ENCODE peak calls at places on chromosomes 7 and 10, in four cellular contexts. T is pancreas; B is aorta; R is CD4-positive, CD25-positive, alpha-beta regulatory T cell. L is an unnamed sample. For H3K36me3, the result is how much of the 10 kb centered on the place peaks cover.

GRCh38 chr7:35831208-35831607 is 30.4 kb downstream of the SEPTIN7 start:
- DNase-seq in T (no peak), B (no peak), R (no peak), L (no peak)

GRCh38 chr10:87659571-87660483 is at the start of gene PAPSS2:
- DNase-seq in T (peak), B (peak), R (peak), L (peak)

GRCh38 chr7:129923709-129924108 is 29.1 kb downstream of the UBE2H start:
- DNase-seq in T (no peak), B (no peak), R (no peak), L (no peak)

GRCh38 chr10:111131168-111131799 is 54.5 kb downstream of the ADRA2A start:
- DNase-seq in T (peak), B (no peak), R (no peak), L (no peak)

GRCh38 chr7:64877714-64878610 is 25.1 kb upstream of the ZNF273 start:
- DNase-seq in T (no peak), B (no peak), R (peak), L (no peak)

GRCh38 chr10:103845983-103846382 is 9.4 kb downstream of the SH3PXD2A start:
- DNase-seq in T (no peak), B (peak), R (peak), L (no peak)

GRCh38 chr7:118918556-118918955 is 694.1 kb downstream of the ANKRD7 start:
- DNase-seq in T (no peak), B (no peak), R (no peak), L (no peak)

GRCh38 chr10:29345893-29346175 is 57.0 kb downstream of the LYZL1 start:
- DNase-seq in T (no peak), B (no peak), R (no peak), L (no peak)

GRCh38 chr10:62437696-62438095 is 63.5 kb downstream of the ZNF365 start:
- DNase-seq in T (peak), B (no peak), R (peak), L (no peak)

GRCh38 chr7:43758029-43758860 is at the start of gene BLVRA:
- DNase-seq in T (peak), B (peak), R (peak), L (peak)

GRCh38 chr7:155644971-155645509 is 579 bp downstream of the RBM33 start:
- DNase-seq in T (no peak), B (no peak), R (peak), L (no peak)

GRCh38 chr7:142752376-142753225 is 3.3 kb downstream of the PRSS1 start:
- DNase-seq in T (peak), B (no peak), R (no peak), L (no peak)

GRCh38 chr7:108003591-108003935 is 602 bp upstream of the LAMB1 start:
- DNase-seq in T (no peak), B (no peak), R (no peak), L (no peak)

GRCh38 chr10:132518572-132519381 is 18.8 kb upstream of the INPP5A start:
- DNase-seq in T (peak), B (no peak), R (no peak), L (peak)

GRCh38 chr10:106973301-106973700 is 191.2 kb downstream of the SORCS1 start:
- DNase-seq in T (no peak), B (no peak), R (no peak), L (peak)

GRCh38 chr10:13712799-13713581 is 126.2 kb downstream of the PRPF18 start:
- DNase-seq in T (no peak), B (peak), R (peak), L (no peak)

GRCh38 chr10:7308826-7309225 is 102.0 kb downstream of the SFMBT2 start:
- DNase-seq in T (no peak), B (no peak), R (no peak), L (no peak)
- H3K36me3 ChIP-seq in T (under half), B (under half), R (under half), L (under half)

DNA sequence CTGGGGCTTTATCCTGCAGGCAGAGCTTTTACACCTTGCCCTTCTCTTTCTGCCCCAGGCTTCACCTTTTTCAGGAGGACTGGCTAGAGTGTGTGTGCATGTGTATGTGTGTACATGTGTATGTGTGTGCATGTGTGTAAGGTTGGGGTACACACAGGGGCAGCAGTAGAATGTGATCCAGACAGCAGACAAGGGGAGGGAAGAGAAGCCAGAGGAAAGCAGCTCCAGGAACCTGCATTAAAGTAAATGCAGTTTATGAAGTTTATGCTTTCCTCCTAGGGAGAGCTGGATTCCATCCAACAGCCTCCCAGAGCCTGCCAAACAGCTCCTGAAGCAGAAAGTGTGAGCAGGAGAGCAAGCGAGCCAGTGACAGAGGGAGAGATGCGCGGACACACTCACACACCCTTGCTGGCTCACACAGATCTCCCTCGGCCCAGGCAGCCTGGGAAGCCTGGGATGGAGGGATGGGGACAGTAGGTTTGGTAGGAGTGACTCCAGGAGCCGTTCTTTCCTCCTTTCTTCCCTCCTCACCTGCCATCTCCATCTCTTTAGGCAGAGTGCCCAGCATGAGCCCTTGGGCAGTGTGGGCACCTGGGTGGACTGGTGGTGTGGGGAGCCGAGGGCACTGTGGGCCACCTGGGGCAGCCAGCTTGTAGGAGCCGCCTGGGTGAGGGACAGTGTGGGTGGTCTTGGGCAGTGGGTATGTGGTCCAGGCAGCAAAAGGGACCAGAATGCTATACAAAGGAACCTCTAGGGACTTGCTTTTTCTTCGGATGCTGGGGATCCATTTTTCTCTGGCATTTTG is 46.1 kb downstream of the PAX2 start:
- DNase-seq in T (no peak), B (no peak), R (no peak), L (no peak)
- H3K36me3 ChIP-seq in T (under half), B (under half), R (under half), L (under half)

DNA sequence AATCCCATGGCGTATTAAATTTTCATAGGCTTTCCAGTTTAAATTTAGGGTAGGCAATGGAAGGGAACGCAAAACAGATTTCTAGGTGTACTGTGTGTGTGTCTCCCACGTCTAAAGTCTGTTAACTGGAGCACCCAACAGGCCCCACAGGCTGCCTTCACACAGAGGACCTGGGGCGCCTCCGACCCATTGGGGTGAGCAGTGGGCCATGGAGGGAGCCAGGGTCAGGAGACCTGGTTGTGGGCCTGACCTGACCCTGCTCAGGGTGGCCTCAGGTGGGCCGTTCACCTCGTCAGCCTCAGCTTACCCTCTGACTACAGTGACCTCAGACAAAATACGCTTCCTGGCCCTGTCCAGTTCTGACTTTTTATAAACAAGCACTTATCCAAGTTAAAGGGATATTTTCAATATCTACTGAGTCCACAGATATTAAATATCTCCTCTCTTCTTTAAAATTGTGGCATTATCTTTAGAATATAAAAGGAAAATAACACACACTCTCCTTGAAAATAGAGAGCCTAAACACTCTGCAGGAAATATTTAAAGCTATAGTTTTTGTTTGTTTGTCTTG is 159.6 kb downstream of the EGFR start:
- DNase-seq in T (no peak), B (no peak), R (no peak), L (no peak)
- H3K36me3 ChIP-seq in T (under half), B (under half), R (under half), L (under half)

GRCh38 chr10:92627845-92628480 is 35.0 kb downstream of the KIF11 start:
- DNase-seq in T (no peak), B (no peak), R (no peak), L (no peak)

GRCh38 chr10:92629945-92630344 is 37.0 kb downstream of the KIF11 start:
- DNase-seq in T (no peak), B (no peak), R (no peak), L (no peak)
- H3K36me3 ChIP-seq in T (under half), B (under half), R (under half), L (under half)

DNA sequence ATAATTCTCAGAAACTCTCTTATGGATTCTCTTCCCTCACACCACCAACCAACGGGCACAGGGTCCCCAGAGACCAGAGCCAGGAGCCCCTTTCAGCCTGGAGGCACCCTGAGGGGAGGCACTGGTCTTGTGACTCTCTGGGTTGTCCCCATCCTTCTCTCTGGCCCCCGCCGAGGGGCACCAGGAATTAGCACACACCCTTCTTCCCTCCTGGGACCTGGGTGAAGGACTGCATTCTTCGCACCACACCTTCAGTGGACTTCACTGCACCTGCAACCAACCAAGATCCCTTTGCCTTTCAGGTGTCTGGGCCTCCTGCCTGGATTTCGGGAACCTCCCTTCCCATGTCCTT is 22.1 kb downstream of the PLAC9 start:
- DNase-seq in T (no peak), B (peak), R (no peak), L (no peak)
- H3K36me3 ChIP-seq in T (under half), B (under half), R (half or more), L (under half)

GRCh38 chr10:49465717-49466116 is 69.8 kb upstream of the DRGX start:
- DNase-seq in T (no peak), B (no peak), R (no peak), L (no peak)
- H3K36me3 ChIP-seq in T (under half), B (under half), R (half or more), L (under half)

DNA sequence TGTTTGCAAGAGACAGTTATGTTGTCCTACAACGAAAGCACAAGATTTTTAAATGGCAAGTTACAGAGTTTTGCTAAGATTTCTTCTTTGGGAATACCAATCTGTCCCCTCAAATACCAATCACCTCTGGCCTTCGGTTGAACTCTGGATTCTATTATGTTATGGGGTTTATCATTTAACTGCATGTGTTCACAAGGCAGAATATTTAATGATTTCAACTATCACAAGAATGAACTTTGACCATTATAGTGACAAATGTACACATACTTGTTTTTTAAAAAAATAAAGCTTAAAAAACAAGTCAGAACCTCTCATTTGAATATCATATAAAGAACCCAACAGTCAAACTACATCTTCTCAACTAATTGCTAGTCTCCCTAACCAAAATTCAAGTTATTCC is 11.3 kb downstream of the OAT start:
- DNase-seq in T (no peak), B (no peak), R (no peak), L (no peak)
- H3K36me3 ChIP-seq in T (under half), B (under half), R (under half), L (under half)